ENCODE peak calls at places on chromosome 21, in six cellular contexts. One of them, this sample, is unnamed.
A peak's percentile ranks its signal among the peaks of the same experiment; 100 is the strongest.

GRCh38 chr21:44415073-44416025 is 40.0 kb upstream of the LRRC3 start:
- DNase-seq in heart right ventricle: no peak
- DNase-seq in K562: no peak
- DNase-seq in SK-N-SH: no peak
- DNase-seq in tibial nerve: no peak
- DNase-seq in AG04450: no peak
- DNase-seq in this sample: no peak

GRCh38 chr21:37914211-37914900 is 1.9 kb downstream of the KCNJ6 start:
- DNase-seq in heart right ventricle: peak; percentile 25
- DNase-seq in K562: peak; percentile 32
- DNase-seq in SK-N-SH: peak; percentile 11
- DNase-seq in tibial nerve: no peak
- DNase-seq in AG04450: no peak
- DNase-seq in this sample: peak; percentile 3

GRCh38 chr21:37338671-37339526 is 27.7 kb upstream of the DYRK1A start:
- DNase-seq in heart right ventricle: peak; percentile 37
- DNase-seq in K562: peak; percentile 71
- DNase-seq in SK-N-SH: peak; percentile 54
- DNase-seq in tibial nerve: no peak
- DNase-seq in AG04450: peak; percentile 70
- DNase-seq in this sample: peak; percentile 93

GRCh38 chr21:18617291-18617690 is 213.7 kb upstream of the TMPRSS15 start:
- DNase-seq in heart right ventricle: no peak
- DNase-seq in K562: no peak
- DNase-seq in SK-N-SH: no peak
- DNase-seq in tibial nerve: no peak
- DNase-seq in AG04450: no peak
- DNase-seq in this sample: no peak

GRCh38 chr21:17250651-17251294 is 262.1 kb upstream of the CXADR start:
- DNase-seq in heart right ventricle: no peak
- DNase-seq in K562: no peak
- DNase-seq in SK-N-SH: peak; percentile 6
- DNase-seq in tibial nerve: no peak
- DNase-seq in AG04450: no peak
- DNase-seq in this sample: peak; percentile 24

GRCh38 chr21:32320059-32320458 is 21.4 kb downstream of the MRAP start:
- DNase-seq in heart right ventricle: no peak
- DNase-seq in K562: no peak
- DNase-seq in SK-N-SH: no peak
- DNase-seq in tibial nerve: no peak
- DNase-seq in AG04450: no peak
- DNase-seq in this sample: no peak

GRCh38 chr21:36803051-36803709 is 104.3 kb downstream of the SIM2 start:
- DNase-seq in heart right ventricle: no peak
- DNase-seq in K562: no peak
- DNase-seq in SK-N-SH: no peak
- DNase-seq in tibial nerve: no peak
- DNase-seq in AG04450: no peak
- DNase-seq in this sample: no peak

GRCh38 chr21:32549454-32549853 is 35.9 kb downstream of the TCP10L start:
- DNase-seq in heart right ventricle: no peak
- DNase-seq in K562: no peak
- DNase-seq in SK-N-SH: no peak
- DNase-seq in tibial nerve: no peak
- DNase-seq in AG04450: no peak
- DNase-seq in this sample: no peak

GRCh38 chr21:45969921-45970673 is 11.5 kb upstream of the COL6A1 start:
- DNase-seq in heart right ventricle: no peak
- DNase-seq in K562: no peak
- DNase-seq in SK-N-SH: no peak
- DNase-seq in tibial nerve: no peak
- DNase-seq in AG04450: no peak
- DNase-seq in this sample: no peak

GRCh38 chr21:17708541-17709265 is 96.0 kb upstream of the BTG3 start:
- DNase-seq in heart right ventricle: no peak
- DNase-seq in K562: no peak
- DNase-seq in SK-N-SH: no peak
- DNase-seq in tibial nerve: no peak
- DNase-seq in AG04450: no peak
- DNase-seq in this sample: no peak

GRCh38 chr21:21468003-21468402 is 469.8 kb downstream of the NCAM2 start:
- DNase-seq in heart right ventricle: no peak
- DNase-seq in K562: no peak
- DNase-seq in SK-N-SH: no peak
- DNase-seq in tibial nerve: no peak
- DNase-seq in AG04450: no peak
- DNase-seq in this sample: no peak

GRCh38 chr21:14991957-14992356 is 72.8 kb downstream of the NRIP1 start:
- DNase-seq in heart right ventricle: no peak
- DNase-seq in K562: no peak
- DNase-seq in SK-N-SH: no peak
- DNase-seq in tibial nerve: no peak
- DNase-seq in AG04450: no peak
- DNase-seq in this sample: peak; percentile 40

GRCh38 chr21:43874085-43874785 is 9.2 kb downstream of the AGPAT3 start:
- DNase-seq in heart right ventricle: no peak
- DNase-seq in K562: no peak
- DNase-seq in SK-N-SH: no peak
- DNase-seq in tibial nerve: no peak
- DNase-seq in AG04450: no peak
- DNase-seq in this sample: no peak

GRCh38 chr21:37368536-37369279 is 2.1 kb downstream of the DYRK1A start:
- DNase-seq in heart right ventricle: no peak
- DNase-seq in K562: no peak
- DNase-seq in SK-N-SH: no peak
- DNase-seq in tibial nerve: no peak
- DNase-seq in AG04450: no peak
- DNase-seq in this sample: peak; percentile 18

GRCh38 chr21:40143822-40144525 is 276.7 kb downstream of the PCP4 start:
- DNase-seq in heart right ventricle: peak; percentile 24
- DNase-seq in K562: peak; percentile 62
- DNase-seq in SK-N-SH: peak; percentile 69
- DNase-seq in tibial nerve: peak; percentile 53
- DNase-seq in AG04450: no peak
- DNase-seq in this sample: peak; percentile 9

GRCh38 chr21:23578027-23578426 is 2029.3 kb downstream of the MRPL39 start:
- DNase-seq in heart right ventricle: no peak
- DNase-seq in K562: no peak
- DNase-seq in SK-N-SH: no peak
- DNase-seq in tibial nerve: no peak
- DNase-seq in AG04450: no peak
- DNase-seq in this sample: no peak

GRCh38 chr21:45289655-45290515 is 2.2 kb upstream of the POFUT2 start:
- DNase-seq in heart right ventricle: no peak
- DNase-seq in K562: peak; percentile 49
- DNase-seq in SK-N-SH: peak; percentile 40
- DNase-seq in tibial nerve: peak; percentile 10
- DNase-seq in AG04450: no peak
- DNase-seq in this sample: no peak

GRCh38 chr21:46538262-46538661 is 66.6 kb downstream of the S100B start:
- DNase-seq in heart right ventricle: no peak
- DNase-seq in K562: no peak
- DNase-seq in SK-N-SH: no peak
- DNase-seq in tibial nerve: no peak
- DNase-seq in AG04450: no peak
- DNase-seq in this sample: no peak

GRCh38 chr21:25459365-25459764 is 147.9 kb downstream of the MRPL39 start:
- DNase-seq in heart right ventricle: no peak
- DNase-seq in K562: no peak
- DNase-seq in SK-N-SH: no peak
- DNase-seq in tibial nerve: no peak
- DNase-seq in AG04450: no peak
- DNase-seq in this sample: no peak

GRCh38 chr21:25458484-25458883 is 148.8 kb downstream of the MRPL39 start:
- DNase-seq in heart right ventricle: no peak
- DNase-seq in K562: no peak
- DNase-seq in SK-N-SH: no peak
- DNase-seq in tibial nerve: no peak
- DNase-seq in AG04450: no peak
- DNase-seq in this sample: no peak

GRCh38 chr21:25456672-25457071 is 150.6 kb downstream of the MRPL39 start:
- DNase-seq in heart right ventricle: no peak
- DNase-seq in K562: no peak
- DNase-seq in SK-N-SH: no peak
- DNase-seq in tibial nerve: no peak
- DNase-seq in AG04450: no peak
- DNase-seq in this sample: peak; percentile 67

GRCh38 chr21:25457411-25457810 is 149.9 kb downstream of the MRPL39 start:
- DNase-seq in heart right ventricle: no peak
- DNase-seq in K562: no peak
- DNase-seq in SK-N-SH: no peak
- DNase-seq in tibial nerve: no peak
- DNase-seq in AG04450: peak; percentile 13
- DNase-seq in this sample: peak; percentile 39

GRCh38 chr21:25457946-25458345 is 149.3 kb downstream of the MRPL39 start:
- DNase-seq in heart right ventricle: no peak
- DNase-seq in K562: no peak
- DNase-seq in SK-N-SH: no peak
- DNase-seq in tibial nerve: no peak
- DNase-seq in AG04450: no peak
- DNase-seq in this sample: no peak
- H3K27ac ChIP-seq in heart right ventricle: no peak overlapping the region
- H3K27ac ChIP-seq in K562: no peak overlapping the region
- H3K27ac ChIP-seq in SK-N-SH: no peak overlapping the region
- H3K27ac ChIP-seq in tibial nerve: no peak overlapping the region
- H3K27ac ChIP-seq in AG04450: no peak overlapping the region
- H3K27ac ChIP-seq in this sample: peak overlapping the region; percentile 58

GRCh38 chr21:35525443-35525842 is 476.3 kb upstream of the RUNX1 start:
- DNase-seq in heart right ventricle: no peak
- DNase-seq in K562: no peak
- DNase-seq in SK-N-SH: no peak
- DNase-seq in tibial nerve: no peak
- DNase-seq in AG04450: no peak
- DNase-seq in this sample: peak; percentile 5

GRCh38 chr21:35530726-35531125 is 481.6 kb upstream of the RUNX1 start:
- DNase-seq in heart right ventricle: no peak
- DNase-seq in K562: no peak
- DNase-seq in SK-N-SH: no peak
- DNase-seq in tibial nerve: no peak
- DNase-seq in AG04450: no peak
- DNase-seq in this sample: no peak

GRCh38 chr21:35529141-35529863 is 480.2 kb upstream of the RUNX1 start:
- DNase-seq in heart right ventricle: no peak
- DNase-seq in K562: no peak
- DNase-seq in SK-N-SH: no peak
- DNase-seq in tibial nerve: no peak
- DNase-seq in AG04450: peak; percentile 8
- DNase-seq in this sample: peak; percentile 59

GRCh38 chr21:35527358-35527757 is 478.3 kb upstream of the RUNX1 start:
- DNase-seq in heart right ventricle: no peak
- DNase-seq in K562: no peak
- DNase-seq in SK-N-SH: no peak
- DNase-seq in tibial nerve: no peak
- DNase-seq in AG04450: no peak
- DNase-seq in this sample: no peak

GRCh38 chr21:35528109-35529042 is 479.3 kb upstream of the RUNX1 start:
- DNase-seq in heart right ventricle: peak; percentile 17
- DNase-seq in K562: no peak
- DNase-seq in SK-N-SH: no peak
- DNase-seq in tibial nerve: no peak
- DNase-seq in AG04450: no peak
- DNase-seq in this sample: peak; percentile 17
- H3K4me3 ChIP-seq in heart right ventricle: peak overlapping the region; percentile 25
- H3K4me3 ChIP-seq in K562: no peak overlapping the region
- H3K4me3 ChIP-seq in SK-N-SH: peak overlapping the region; percentile 65
- H3K4me3 ChIP-seq in tibial nerve: peak overlapping the region; percentile 39
- H3K4me3 ChIP-seq in AG04450: peak overlapping the region; percentile 52
- H3K4me3 ChIP-seq in this sample: no peak overlapping the region

DNA sequence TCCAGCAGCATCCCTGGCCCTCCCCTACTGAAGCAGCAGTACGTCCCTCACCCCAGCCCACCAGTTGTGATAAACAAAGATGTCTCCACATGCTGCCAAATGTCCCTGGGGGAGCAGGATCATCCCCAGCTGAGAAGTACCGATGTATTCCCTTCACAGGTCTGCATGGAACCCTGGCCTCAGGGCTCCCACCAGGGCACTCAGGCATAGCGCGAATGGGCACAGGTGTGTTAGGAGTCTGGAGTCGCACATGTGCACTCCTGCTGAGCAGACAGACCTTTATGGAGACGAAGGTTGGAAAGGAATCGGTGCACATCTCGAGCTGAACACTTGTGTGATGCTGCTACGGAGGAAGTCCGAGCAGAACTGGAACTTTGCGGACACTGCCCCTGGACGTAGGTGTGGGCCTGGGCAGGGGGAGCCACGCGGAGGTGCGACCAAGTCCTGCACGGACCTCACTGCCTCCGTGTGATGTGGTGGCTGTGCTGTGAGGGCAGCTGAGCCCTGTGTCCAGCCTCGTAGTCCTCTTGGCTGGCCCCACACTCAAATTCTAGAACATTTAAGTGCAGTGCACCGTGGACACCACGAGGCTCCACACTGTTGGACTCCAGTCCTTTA is 43.5 kb downstream of the RSPH1 start:
- DNase-seq in heart right ventricle: no peak
- DNase-seq in K562: no peak
- DNase-seq in SK-N-SH: no peak
- DNase-seq in tibial nerve: no peak
- DNase-seq in AG04450: no peak
- DNase-seq in this sample: no peak
- H3K27ac ChIP-seq in heart right ventricle: no peak overlapping the region
- H3K27ac ChIP-seq in K562: no peak overlapping the region
- H3K27ac ChIP-seq in SK-N-SH: no peak overlapping the region
- H3K27ac ChIP-seq in tibial nerve: no peak overlapping the region
- H3K27ac ChIP-seq in AG04450: no peak overlapping the region
- H3K27ac ChIP-seq in this sample: no peak overlapping the region

DNA sequence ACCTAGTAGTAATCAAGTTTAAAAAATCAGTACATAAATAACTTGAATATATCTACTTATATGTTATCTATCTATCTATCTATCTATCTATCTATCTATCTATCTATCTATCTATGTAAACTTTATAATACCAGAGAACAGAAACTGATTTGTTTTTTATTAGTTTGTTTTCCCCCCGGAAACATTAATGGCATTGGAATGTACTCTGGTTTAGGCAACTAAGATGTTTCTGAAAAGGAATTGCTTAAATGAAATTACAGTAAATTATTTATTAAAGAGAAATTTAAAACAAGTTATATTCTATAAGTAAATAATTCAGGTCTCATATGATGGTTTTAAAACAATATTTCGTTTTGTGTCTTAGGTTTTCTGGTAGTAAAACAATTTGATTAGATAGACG is 681.0 kb upstream of the ADAMTS5 start:
- DNase-seq in heart right ventricle: no peak
- DNase-seq in K562: no peak
- DNase-seq in SK-N-SH: no peak
- DNase-seq in tibial nerve: no peak
- DNase-seq in AG04450: no peak
- DNase-seq in this sample: no peak
- H3K4me3 ChIP-seq in heart right ventricle: no peak overlapping the region
- H3K4me3 ChIP-seq in K562: no peak overlapping the region
- H3K4me3 ChIP-seq in SK-N-SH: no peak overlapping the region
- H3K4me3 ChIP-seq in tibial nerve: no peak overlapping the region
- H3K4me3 ChIP-seq in AG04450: no peak overlapping the region
- H3K4me3 ChIP-seq in this sample: no peak overlapping the region

GRCh38 chr21:34909492-34910292 is 139.4 kb downstream of the RUNX1 start:
- DNase-seq in heart right ventricle: no peak
- DNase-seq in K562: no peak
- DNase-seq in SK-N-SH: no peak
- DNase-seq in tibial nerve: no peak
- DNase-seq in AG04450: no peak
- DNase-seq in this sample: no peak
- H3K27ac ChIP-seq in heart right ventricle: no peak overlapping the region
- H3K27ac ChIP-seq in K562: peak overlapping the region; percentile 86
- H3K27ac ChIP-seq in SK-N-SH: no peak overlapping the region
- H3K27ac ChIP-seq in tibial nerve: no peak overlapping the region
- H3K27ac ChIP-seq in AG04450: no peak overlapping the region
- H3K27ac ChIP-seq in this sample: no peak overlapping the region

This sample was measured in brain microvascular endothelial cell.